ENCODE peak calls at places on chromosome 19, in five cellular contexts. N is A549, U is aorta, I is fibroblast of lung, W is lower lobe of right lung. Y is an unnamed sample.
A peak's percentile ranks its signal among the peaks of the same experiment; 100 is the strongest.

GRCh38 chr19:1206063-1206732 is 620 bp downstream of the STK11 start:
- DNase-seq in N (no peak), U (no peak), I (no peak), W (no peak), Y (no peak)

GRCh38 chr19:44664976-44665375 is 6.3 kb upstream of the CEACAM19 start:
- DNase-seq in N (no peak), U (no peak), I (no peak), W (no peak), Y (no peak)

GRCh38 chr19:872266-872951 is 12.9 kb downstream of the CFD start:
- DNase-seq in N (no peak), U (peak; percentile 76), I (peak; percentile 75), W (peak; percentile 88), Y (peak; percentile 79)

GRCh38 chr19:7533925-7534480 is 1.5 kb upstream of the PNPLA6 start:
- DNase-seq in N (peak; percentile 86), U (peak; percentile 93), I (peak; percentile 91), W (peak; percentile 89), Y (peak; percentile 86)

GRCh38 chr19:10206226-10206873 is 11.6 kb upstream of the DNMT1 start:
- DNase-seq in N (no peak), U (no peak), I (peak; percentile 47), W (peak; percentile 72), Y (no peak)

GRCh38 chr19:4606921-4607678 is 32.2 kb upstream of the TNFAIP8L1 start:
- DNase-seq in N (no peak), U (peak; percentile 53), I (peak; percentile 28), W (no peak), Y (no peak)

GRCh38 chr19:6480843-6481415 is 658 bp downstream of the DENND1C start:
- DNase-seq in N (no peak), U (no peak), I (no peak), W (no peak), Y (peak; percentile 26)

GRCh38 chr19:6801397-6802086 is 29.0 kb downstream of the VAV1 start:
- DNase-seq in N (peak; percentile 53), U (peak; percentile 91), I (no peak), W (peak; percentile 89), Y (peak; percentile 75)

GRCh38 chr19:1970806-1971502 is 30.0 kb downstream of the CSNK1G2 start:
- DNase-seq in N (no peak), U (no peak), I (no peak), W (no peak), Y (no peak)

GRCh38 chr19:55493052-55493649 is 4.9 kb downstream of the SSC5D start:
- DNase-seq in N (no peak), U (no peak), I (no peak), W (no peak), Y (no peak)

GRCh38 chr19:57687363-57688010 is 5.7 kb downstream of the ZNF551 start:
- DNase-seq in N (no peak), U (no peak), I (no peak), W (no peak), Y (no peak)

GRCh38 chr19:40610396-40611064 is 9.4 kb downstream of the LTBP4 start:
- DNase-seq in N (no peak), U (peak; percentile 86), I (no peak), W (peak; percentile 85), Y (peak; percentile 48)

GRCh38 chr19:3179739-3180293 is 1.2 kb downstream of the S1PR4 start:
- DNase-seq in N (no peak), U (no peak), I (no peak), W (no peak), Y (peak; percentile 23)

GRCh38 chr19:45667620-45668341 is at the start of gene GIPR:
- DNase-seq in N (peak; percentile 88), U (no peak), I (no peak), W (peak; percentile 66), Y (peak; percentile 75)

GRCh38 chr19:14530005-14530348 is 583 bp downstream of the TECR start:
- DNase-seq in N (no peak), U (no peak), I (no peak), W (peak; percentile 82), Y (peak; percentile 62)

GRCh38 chr19:45632468-45633196 is 6.6 kb downstream of the EML2 start:
- DNase-seq in N (peak; percentile 98), U (peak; percentile 91), I (peak; percentile 90), W (peak; percentile 79), Y (no peak)

GRCh38 chr19:8592231-8593009 is 15.2 kb upstream of the MYO1F start:
- DNase-seq in N (peak; percentile 60), U (peak; percentile 98), I (peak; percentile 92), W (peak; percentile 92), Y (peak; percentile 91)

GRCh38 chr19:6530385-6531162 is at the start of gene TNFSF9:
- DNase-seq in N (peak; percentile 85), U (peak; percentile 90), I (peak; percentile 79), W (peak; percentile 93), Y (peak; percentile 88)

GRCh38 chr19:13297023-13297422 is 146.8 kb downstream of the IER2 start:
- DNase-seq in N (no peak), U (no peak), I (no peak), W (no peak), Y (no peak)

GRCh38 chr19:10639836-10640235 is 14.3 kb upstream of the ILF3 start:
- DNase-seq in N (no peak), U (no peak), I (no peak), W (no peak), Y (no peak)

GRCh38 chr19:4268816-4269430 is 10.1 kb upstream of the SHD start:
- DNase-seq in N (no peak), U (no peak), I (no peak), W (no peak), Y (no peak)

GRCh38 chr19:30881281-30881680 is 468.0 kb downstream of the TSHZ3 start:
- DNase-seq in N (no peak), U (no peak), I (no peak), W (no peak), Y (no peak)

GRCh38 chr19:9848060-9848459 is 12.9 kb downstream of the PIN1 start:
- DNase-seq in N (no peak), U (no peak), I (no peak), W (no peak), Y (no peak)

GRCh38 chr19:12689012-12689411 is 1.2 kb downstream of the GNG14 start:
- DNase-seq in N (no peak), U (no peak), I (no peak), W (no peak), Y (no peak)

GRCh38 chr19:23343434-23344010 is 51.7 kb downstream of the ZNF91 start:
- DNase-seq in N (no peak), U (no peak), I (no peak), W (no peak), Y (no peak)
- H3K9me3 ChIP-seq in N (peaks cover 46% of the 10 kb centered on the region), U (peaks cover 27% of the 10 kb centered on the region), I (peaks cover 2% of the 10 kb centered on the region), W (peaks cover 99% of the 10 kb centered on the region), Y (peaks cover 45% of the 10 kb centered on the region)

GRCh38 chr19:47610902-47611301 is 2.0 kb downstream of the BICRA start:
- DNase-seq in N (no peak), U (no peak), I (peak; percentile 26), W (no peak), Y (no peak)

GRCh38 chr19:47614559-47614958 is 5.6 kb downstream of the BICRA start:
- DNase-seq in N (no peak), U (no peak), I (no peak), W (no peak), Y (no peak)

GRCh38 chr19:47615230-47615629 is 6.3 kb downstream of the BICRA start:
- DNase-seq in N (no peak), U (no peak), I (no peak), W (no peak), Y (no peak)

GRCh38 chr19:47615714-47616113 is 6.8 kb downstream of the BICRA start:
- DNase-seq in N (no peak), U (no peak), I (no peak), W (no peak), Y (no peak)

GRCh38 chr19:47613165-47614146 is 4.5 kb downstream of the BICRA start:
- DNase-seq in N (no peak), U (no peak), I (peak; percentile 32), W (no peak), Y (no peak)
- H3K27ac ChIP-seq in N (peak overlapping the region; percentile 27), U (no peak overlapping the region), I (no peak overlapping the region), W (peak overlapping the region; percentile 18), Y (no peak overlapping the region)

GRCh38 chr19:38900816-38901215 is 1.0 kb downstream of the NFKBIB start:
- DNase-seq in N (no peak), U (no peak), I (no peak), W (no peak), Y (no peak)
- H3K4me3 ChIP-seq in N (peak overlapping the region; percentile 56), U (no peak overlapping the region), I (peak overlapping the region; percentile 78), W (peak overlapping the region; percentile 74), Y (no peak overlapping the region)

GRCh38 chr19:52307275-52307674 is 10.3 kb downstream of the ZNF480 start:
- DNase-seq in N (no peak), U (no peak), I (peak; percentile 38), W (no peak), Y (peak; percentile 25)
- H3K9me3 ChIP-seq in N (peaks cover 90% of the 10 kb centered on the region), U (peaks cover 30% of the 10 kb centered on the region), I (no peaks in the 10 kb centered on the region), W (peaks cover 92% of the 10 kb centered on the region), Y (peaks cover 32% of the 10 kb centered on the region)

GRCh38 chr19:16283103-16283469 is 41.5 kb upstream of the KLF2 start:
- DNase-seq in N (no peak), U (no peak), I (peak; percentile 56), W (no peak), Y (no peak)
- H3K27ac ChIP-seq in N (no peak overlapping the region), U (peak overlapping the region; percentile 81), I (peak overlapping the region; percentile 84), W (peak overlapping the region; percentile 93), Y (peak overlapping the region; percentile 41)

GRCh38 chr19:29842471-29843179 is 30.8 kb downstream of the CCNE1 start:
- DNase-seq in N (no peak), U (no peak), I (no peak), W (peak; percentile 65), Y (no peak)
- H3K4me3 ChIP-seq in N (no peak overlapping the region), U (no peak overlapping the region), I (no peak overlapping the region), W (peak overlapping the region; percentile 90), Y (no peak overlapping the region)

GRCh38 chr19:16024266-16025107 is 51.8 kb upstream of the TPM4 start:
- DNase-seq in N (no peak), U (peak; percentile 32), I (no peak), W (no peak), Y (no peak)

GRCh38 chr19:16022681-16023557 is 53.4 kb upstream of the TPM4 start:
- DNase-seq in N (no peak), U (no peak), I (no peak), W (no peak), Y (no peak)

GRCh38 chr19:16021796-16022195 is 54.5 kb upstream of the TPM4 start:
- DNase-seq in N (no peak), U (no peak), I (no peak), W (no peak), Y (no peak)

GRCh38 chr19:16023558-16023915 is 52.8 kb upstream of the TPM4 start:
- DNase-seq in N (no peak), U (no peak), I (no peak), W (no peak), Y (no peak)

GRCh38 chr19:16022251-16022650 is 54.0 kb upstream of the TPM4 start:
- DNase-seq in N (no peak), U (no peak), I (no peak), W (no peak), Y (no peak)
- H3K9me3 ChIP-seq in N (no peaks in the 10 kb centered on the region), U (no peaks in the 10 kb centered on the region), I (no peaks in the 10 kb centered on the region), W (no peaks in the 10 kb centered on the region), Y (no peaks in the 10 kb centered on the region)

DNA sequence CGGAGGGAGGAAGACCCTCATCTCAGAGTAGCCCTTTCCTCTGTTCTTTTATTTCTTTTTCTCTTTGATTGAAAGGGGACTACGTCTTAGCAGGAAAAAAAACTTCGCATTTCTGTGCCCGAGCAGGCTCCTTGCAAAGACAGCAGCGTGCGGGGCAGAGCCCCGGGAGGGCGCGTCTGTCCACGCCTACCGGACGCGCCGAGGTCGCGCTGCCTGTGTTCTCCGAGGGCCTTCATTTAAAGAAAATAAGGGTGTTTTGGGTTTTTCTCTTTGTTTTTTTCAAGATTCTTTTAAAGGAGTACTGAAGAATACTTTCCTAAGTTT is 29.2 kb downstream of the CERS1 start:
- DNase-seq in N (no peak), U (no peak), I (no peak), W (no peak), Y (no peak)
- H3K27ac ChIP-seq in N (no peak overlapping the region), U (no peak overlapping the region), I (no peak overlapping the region), W (no peak overlapping the region), Y (no peak overlapping the region)